ENCODE peak calls at places on chromosomes 2 and 18, in seven cellular contexts. V is left kidney, P is activated T-cell treated with anti-CD3 and anti-CD28 coated beads for 4 hours, L is GM12892, T is ELR, I is Karpas-422, W is HuH-7. S is an unnamed sample.
A peak's percentile ranks its signal among the peaks of the same experiment; 100 is the strongest.

GRCh38 chr2:200311139-200311538 is 4.6 kb downstream of the SPATS2L start:
- DNase-seq in V (no peak), P (no peak), L (no peak), T (peak; percentile 46), I (no peak), W (no peak), S (no peak)

GRCh38 chr18:63492851-63493250 is 16.1 kb downstream of the SERPINB5 start:
- DNase-seq in V (no peak), P (no peak), L (no peak), T (no peak), I (no peak), W (no peak), S (no peak)

GRCh38 chr18:36314098-36314497 is 16.6 kb downstream of the FHOD3 start:
- DNase-seq in V (no peak), P (no peak), L (no peak), T (peak; percentile 73), I (no peak), W (no peak), S (no peak)

GRCh38 chr2:191038741-191039140 is 24.8 kb upstream of the STAT1 start:
- DNase-seq in V (no peak), P (no peak), L (no peak), T (no peak), I (no peak), W (no peak), S (no peak)

GRCh38 chr18:71994273-71994672 is 549.9 kb downstream of the CBLN2 start:
- DNase-seq in V (no peak), P (no peak), L (no peak), T (no peak), I (no peak), W (no peak), S (no peak)

GRCh38 chr2:11738589-11739436 is 7.6 kb upstream of the LPIN1 start:
- DNase-seq in V (peak; percentile 88), P (no peak), L (no peak), T (peak; percentile 91), I (peak; percentile 55), W (peak; percentile 60), S (peak; percentile 81)

GRCh38 chr2:239602290-239603282 is 201.8 kb upstream of the HDAC4 start:
- DNase-seq in V (no peak), P (no peak), L (no peak), T (no peak), I (no peak), W (no peak), S (no peak)

GRCh38 chr2:102788880-102789250 is 27.0 kb downstream of the TMEM182 start:
- DNase-seq in V (no peak), P (no peak), L (no peak), T (no peak), I (no peak), W (no peak), S (no peak)

GRCh38 chr2:182666674-182667320 is 49.3 kb upstream of the DNAJC10 start:
- DNase-seq in V (no peak), P (no peak), L (peak; percentile 7), T (peak; percentile 68), I (peak; percentile 80), W (no peak), S (peak; percentile 32)

GRCh38 chr2:218020966-218021535 is 18.3 kb upstream of the TNS1 start:
- DNase-seq in V (no peak), P (no peak), L (no peak), T (no peak), I (no peak), W (no peak), S (no peak)

GRCh38 chr18:35201502-35201901 is 39.3 kb upstream of the ZNF397 start:
- DNase-seq in V (peak; percentile 10), P (no peak), L (no peak), T (no peak), I (no peak), W (no peak), S (no peak)

GRCh38 chr2:141329949-141330348 is 800.9 kb downstream of the LRP1B start:
- DNase-seq in V (no peak), P (no peak), L (no peak), T (peak; percentile 42), I (no peak), W (no peak), S (peak; percentile 21)

GRCh38 chr2:157386247-157386646 is 57.6 kb downstream of the CYTIP start:
- DNase-seq in V (no peak), P (no peak), L (no peak), T (no peak), I (no peak), W (no peak), S (no peak)

GRCh38 chr2:167607211-167607610 is 640.2 kb downstream of the STK39 start:
- DNase-seq in V (no peak), P (no peak), L (no peak), T (no peak), I (no peak), W (no peak), S (no peak)

GRCh38 chr18:23012249-23012648 is 79.1 kb downstream of the RBBP8 start:
- DNase-seq in V (no peak), P (no peak), L (no peak), T (no peak), I (no peak), W (no peak), S (no peak)

GRCh38 chr18:63832470-63832869 is 55.0 kb upstream of the SERPINB2 start:
- DNase-seq in V (no peak), P (no peak), L (no peak), T (peak; percentile 97), I (no peak), W (no peak), S (no peak)

GRCh38 chr2:109304248-109304647 is 175.2 kb downstream of the SH3RF3 start:
- DNase-seq in V (no peak), P (no peak), L (no peak), T (no peak), I (no peak), W (no peak), S (no peak)

GRCh38 chr2:73885406-73885805 is 7.4 kb upstream of the ACTG2 start:
- DNase-seq in V (no peak), P (no peak), L (no peak), T (no peak), I (no peak), W (no peak), S (no peak)

GRCh38 chr2:98500561-98500960 is 55.9 kb downstream of the INPP4A start:
- DNase-seq in V (no peak), P (no peak), L (no peak), T (no peak), I (no peak), W (no peak), S (no peak)

GRCh38 chr2:231068525-231069222 is 12.0 kb downstream of the PSMD1 start:
- DNase-seq in V (no peak), P (no peak), L (no peak), T (peak; percentile 89), I (no peak), W (peak; percentile 54), S (peak; percentile 50)

GRCh38 chr2:215680605-215681598 is 245.0 kb upstream of the FN1 start:
- DNase-seq in V (no peak), P (no peak), L (no peak), T (peak; percentile 73), I (no peak), W (peak; percentile 57), S (peak; percentile 91)

GRCh38 chr2:212147921-212148513 is 390.6 kb downstream of the ERBB4 start:
- DNase-seq in V (peak; percentile 48), P (no peak), L (no peak), T (peak; percentile 58), I (peak; percentile 57), W (no peak), S (peak; percentile 37)

GRCh38 chr2:9089831-9090230 is 86.3 kb upstream of the MBOAT2 start:
- DNase-seq in V (no peak), P (no peak), L (no peak), T (peak; percentile 40), I (no peak), W (no peak), S (no peak)

GRCh38 chr2:23850564-23851256 is 76.2 kb downstream of the ATAD2B start:
- DNase-seq in V (no peak), P (no peak), L (peak; percentile 10), T (no peak), I (no peak), W (no peak), S (no peak)

GRCh38 chr2:26630669-26631360 is 10.4 kb downstream of the CIB4 start:
- DNase-seq in V (no peak), P (no peak), L (no peak), T (peak; percentile 52), I (no peak), W (peak; percentile 72), S (no peak)

GRCh38 chr18:76264851-76265250 is 230.2 kb downstream of the ZNF516 start:
- DNase-seq in V (no peak), P (no peak), L (no peak), T (no peak), I (no peak), W (no peak), S (no peak)

GRCh38 chr2:237290249-237290648 is 123.7 kb downstream of the COL6A3 start:
- DNase-seq in V (no peak), P (no peak), L (no peak), T (peak; percentile 74), I (no peak), W (no peak), S (no peak)

GRCh38 chr18:74499633-74500032 is 3.5 kb downstream of the CNDP2 start:
- DNase-seq in V (no peak), P (peak; percentile 22), L (no peak), T (peak; percentile 68), I (peak; percentile 84), W (no peak), S (no peak)

GRCh38 chr2:38615237-38615636 is 12.5 kb upstream of the HNRNPLL start:
- DNase-seq in V (no peak), P (no peak), L (no peak), T (peak; percentile 65), I (no peak), W (no peak), S (no peak)

GRCh38 chr2:99425022-99425421 is 64.8 kb downstream of the REV1 start:
- DNase-seq in V (no peak), P (no peak), L (no peak), T (peak; percentile 82), I (no peak), W (no peak), S (peak; percentile 89)

GRCh38 chr2:86790828-86791561 is at the start of gene CD8A:
- DNase-seq in V (peak; percentile 52), P (peak; percentile 36), L (no peak), T (peak; percentile 37), I (no peak), W (no peak), S (no peak)

GRCh38 chr18:57146956-57147636 is at the start of gene BOD1L2:
- DNase-seq in V (no peak), P (no peak), L (no peak), T (no peak), I (no peak), W (no peak), S (no peak)

GRCh38 chr2:14417586-14417985 is 214.9 kb upstream of the LRATD1 start:
- DNase-seq in V (no peak), P (no peak), L (no peak), T (no peak), I (no peak), W (no peak), S (no peak)

GRCh38 chr2:24077535-24077877 is 1.4 kb upstream of the SF3B6 start:
- DNase-seq in V (peak; percentile 5), P (no peak), L (no peak), T (no peak), I (no peak), W (no peak), S (no peak)

GRCh38 chr18:75247041-75247551 is 36.5 kb downstream of the TSHZ1 start:
- DNase-seq in V (no peak), P (no peak), L (no peak), T (no peak), I (no peak), W (no peak), S (peak; percentile 73)

S was measured in cardiac muscle cell.